ENCODE peak calls at places on chromosomes 6 and 20, in seven cellular contexts. I, C, O, W, A, V and Z are unnamed samples.

GRCh38 chr6:139115980-139116758 is 18.7 kb upstream of the HECA start:
- DNase-seq in W (no peak), V (no peak), I (no peak), C (no peak), O (no peak), A (no peak), Z (no peak)

GRCh38 chr6:26217714-26218075 is 130.5 kb downstream of the HFE start:
- DNase-seq in V (no peak), W (peak), I (no peak), A (no peak), C (no peak), O (peak), Z (no peak)

GRCh38 chr20:23096073-23096472 is 9.9 kb upstream of the CD93 start:
- DNase-seq in I (no peak), V (no peak), W (no peak), A (no peak), O (no peak), C (no peak), Z (no peak)

GRCh38 chr6:72643214-72643613 is 21.4 kb downstream of the KCNQ5 start:
- DNase-seq in W (no peak), V (no peak), I (no peak), O (no peak), C (no peak), A (no peak), Z (no peak)

GRCh38 chr20:7770578-7770977 is 169.7 kb downstream of the HAO1 start:
- DNase-seq in C (no peak), V (no peak), I (no peak), A (no peak), W (peak), O (peak), Z (no peak)

GRCh38 chr20:10271470-10272219 is 53.0 kb downstream of the SNAP25 start:
- DNase-seq in A (no peak), I (no peak), W (peak), O (no peak), V (no peak), C (no peak), Z (no peak)

GRCh38 chr6:24744911-24745310 is 26.0 kb upstream of the C6orf62 start:
- DNase-seq in I (no peak), C (no peak), V (no peak), A (no peak), O (no peak), W (no peak), Z (no peak)

GRCh38 chr6:10613077-10613476 is 81.3 kb downstream of the C6orf52 start:
- DNase-seq in I (no peak), W (peak), A (no peak), V (no peak), C (no peak), O (no peak), Z (no peak)

GRCh38 chr20:1371235-1371782 is 21.5 kb downstream of the FKBP1A start:
- DNase-seq in I (no peak), W (peak), O (no peak), A (no peak), V (no peak), C (no peak), Z (no peak)

GRCh38 chr20:41064377-41064776 is 35.8 kb downstream of the TOP1 start:
- DNase-seq in I (no peak), V (no peak), O (peak), A (no peak), C (no peak), W (no peak), Z (no peak)
- TF ChIP-seq CTCF in I (no peak), V (no peak), O (no peak), A (no peak), C (no peak), W (no peak), Z (no peak)

GRCh38 chr20:19661717-19662637 is 96.1 kb upstream of the RIN2 start:
- DNase-seq in W (peak), I (peak), O (peak), C (no peak), A (peak), V (peak), Z (peak)
- TF ChIP-seq CTCF in W (peak), I (peak), O (peak), C (peak), A (peak), V (peak), Z (peak)

GRCh38 chr20:57651977-57652864 is 32.0 kb upstream of the ZBP1 start:
- DNase-seq in O (no peak), W (no peak), A (no peak), V (peak), C (peak), I (peak), Z (peak)

GRCh38 chr20:57653910-57654309 is 33.7 kb upstream of the ZBP1 start:
- DNase-seq in C (no peak), A (no peak), V (peak), I (peak), W (no peak), O (no peak), Z (peak)

GRCh38 chr20:57653546-57653900 is 33.3 kb upstream of the ZBP1 start:
- DNase-seq in I (peak), O (no peak), C (no peak), V (peak), W (no peak), A (no peak), Z (no peak)

GRCh38 chr20:57654363-57654997 is 34.3 kb upstream of the ZBP1 start:
- DNase-seq in V (peak), C (peak), A (peak), I (peak), O (peak), W (peak), Z (peak)

DNA sequence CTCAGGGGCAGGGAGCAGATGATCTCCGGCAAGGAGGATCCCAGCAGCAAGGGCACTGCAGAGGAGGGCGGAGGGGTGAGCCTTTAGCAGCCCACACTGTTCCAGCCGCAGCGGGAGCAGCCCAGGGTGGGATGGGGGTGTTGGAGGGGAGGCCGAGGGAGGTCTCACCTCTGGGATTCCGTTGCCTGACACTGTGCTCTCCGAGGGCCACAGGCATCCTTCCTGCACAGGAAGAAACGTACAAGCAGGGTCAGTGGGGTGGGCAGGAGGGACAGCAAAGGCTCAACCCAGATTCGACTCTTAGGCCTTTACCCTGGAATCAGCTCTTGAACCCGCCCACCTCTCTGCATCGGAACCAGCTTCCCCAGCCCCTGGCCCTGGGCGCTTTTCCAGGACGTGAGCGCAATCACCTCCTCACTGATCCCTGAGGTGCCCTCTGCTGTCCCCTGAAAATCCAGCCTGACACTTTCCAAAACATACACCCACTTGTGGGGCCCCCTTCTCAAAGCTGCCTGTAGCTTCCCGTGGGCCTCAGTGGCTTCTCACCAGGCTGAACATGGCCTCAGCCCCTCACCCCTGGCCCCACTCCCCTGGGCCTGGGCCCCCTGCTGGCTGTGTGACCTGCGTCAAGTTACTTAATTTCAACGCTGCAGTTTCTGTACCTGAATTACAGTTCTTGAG is 32.8 kb upstream of the ZBP1 start:
- DNase-seq in A (no peak), C (peak), V (peak), O (no peak), I (peak), W (no peak), Z (peak)
- TF ChIP-seq CTCF in A (no peak), C (no peak), V (no peak), O (no peak), I (no peak), W (no peak), Z (peak)

DNA sequence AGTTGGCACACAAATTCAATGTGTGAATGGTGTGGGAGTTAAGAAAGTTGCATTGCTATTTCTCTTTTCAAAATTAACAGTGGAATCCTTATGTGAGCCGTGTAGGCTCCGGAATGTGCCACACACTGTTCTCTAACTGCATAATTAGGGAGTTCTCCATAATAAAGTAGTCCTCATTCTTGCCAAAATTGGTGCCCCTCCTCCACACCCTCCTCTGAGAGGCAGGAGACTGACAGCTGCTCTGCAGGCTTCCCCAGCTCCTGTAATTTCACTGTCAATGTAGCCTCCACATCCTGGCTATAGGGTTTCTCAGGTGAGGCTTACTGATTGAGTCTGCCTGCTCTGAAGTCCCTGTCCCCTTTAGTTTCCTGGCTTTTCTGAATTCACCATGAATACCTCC is 20.1 kb upstream of the CCN6 start:
- DNase-seq in V (no peak), C (no peak), I (no peak), A (no peak), W (no peak), O (no peak), Z (no peak)
- TF ChIP-seq CTCF in V (no peak), C (no peak), I (no peak), A (no peak), W (no peak), O (no peak), Z (no peak)

GRCh38 chr20:38131588-38132121 is 33.4 kb downstream of the TGM2 start:
- DNase-seq in I (no peak), W (no peak), V (peak), O (no peak), A (no peak), C (no peak), Z (no peak)
- TF ChIP-seq CTCF in I (no peak), W (no peak), V (no peak), O (no peak), A (no peak), C (no peak), Z (no peak)